ENCODE peak calls at places on chromosomes 1 and 21, in seven cellular contexts. E is choroid plexus epithelial cell, S is left ventricle myocardium inferior, U is AG04449, Y is Panc1, V is MM.1S, P is GM23338. R is an unnamed sample.

GRCh38 chr1:210250665-210250997 is 18.0 kb downstream of the SERTAD4 start:
- DNase-seq in Y (no peak), V (peak; percentile 18), U (no peak), E (no peak), S (no peak), P (peak; percentile 83), R (no peak)

GRCh38 chr1:59638172-59638800 is 176.5 kb upstream of the HOOK1 start:
- DNase-seq in V (no peak), S (no peak), E (peak; percentile 85), U (peak; percentile 38), Y (no peak), P (peak; percentile 38), R (peak; percentile 82)

GRCh38 chr21:42397291-42398129 is 1.7 kb upstream of the TMPRSS3 start:
- DNase-seq in Y (no peak), V (no peak), S (no peak), P (no peak), E (no peak), U (no peak), R (no peak)

GRCh38 chr1:20666804-20667203 is 5.6 kb upstream of the DDOST start:
- DNase-seq in P (no peak), Y (no peak), S (no peak), V (peak; percentile 19), E (peak; percentile 30), U (no peak), R (no peak)

GRCh38 chr1:86155061-86155806 is 1.3 kb downstream of the COL24A1 start:
- DNase-seq in Y (no peak), S (peak; percentile 22), E (peak; percentile 41), V (no peak), U (no peak), P (peak; percentile 73), R (no peak)

GRCh38 chr21:45431781-45432572 is 27.0 kb downstream of the COL18A1 start:
- DNase-seq in P (no peak), V (no peak), U (no peak), E (no peak), S (no peak), Y (no peak), R (no peak)

GRCh38 chr1:90922996-90923395 is 98.8 kb downstream of the ZNF644 start:
- DNase-seq in S (no peak), E (no peak), P (no peak), Y (no peak), V (no peak), U (no peak), R (no peak)

GRCh38 chr1:209413062-209413461 is 170.5 kb upstream of the CAMK1G start:
- DNase-seq in E (no peak), P (no peak), Y (no peak), U (no peak), V (no peak), S (no peak), R (no peak)

GRCh38 chr1:10693497-10694273 is 102.8 kb downstream of the CASZ1 start:
- DNase-seq in V (no peak), E (peak; percentile 9), S (no peak), U (no peak), P (peak; percentile 69), Y (no peak), R (peak; percentile 30)

GRCh38 chr1:109466440-109467300 is at the start of gene SYPL2:
- DNase-seq in P (peak; percentile 85), U (no peak), E (peak; percentile 5), Y (no peak), S (peak; percentile 64), V (no peak), R (peak; percentile 37)

GRCh38 chr1:65067491-65068201 is 80.4 kb upstream of the AK4 start:
- DNase-seq in E (peak; percentile 80), P (peak; percentile 97), Y (no peak), S (peak; percentile 70), V (peak; percentile 48), U (no peak), R (peak; percentile 71)

GRCh38 chr1:54299037-54299436 is 99.1 kb downstream of the MRPL37 start:
- DNase-seq in Y (no peak), V (no peak), S (peak; percentile 40), P (no peak), U (no peak), E (no peak), R (no peak)

GRCh38 chr1:197441990-197442389 is 173.9 kb downstream of the CRB1 start:
- DNase-seq in S (peak; percentile 54), V (no peak), E (peak; percentile 55), P (peak; percentile 54), U (peak; percentile 42), Y (no peak), R (peak; percentile 24)

GRCh38 chr1:156742801-156743200 is 1.9 kb upstream of the MRPL24 start:
- DNase-seq in U (no peak), Y (no peak), V (no peak), E (no peak), P (no peak), S (no peak), R (no peak)

GRCh38 chr21:19120591-19120990 is 717.0 kb upstream of the TMPRSS15 start:
- DNase-seq in V (no peak), P (peak; percentile 74), S (no peak), E (no peak), U (no peak), Y (no peak), R (no peak)

GRCh38 chr1:40477680-40478057 is 579 bp downstream of the ZFP69 start:
- DNase-seq in S (no peak), Y (no peak), E (peak; percentile 34), U (no peak), P (no peak), V (no peak), R (peak; percentile 16)

GRCh38 chr21:45494135-45494850 is 47.9 kb downstream of the SLC19A1 start:
- DNase-seq in E (no peak), V (no peak), P (no peak), U (no peak), S (no peak), Y (no peak), R (no peak)

GRCh38 chr1:211701733-211702132 is 26.3 kb upstream of the NEK2 start:
- DNase-seq in V (no peak), P (no peak), S (no peak), Y (no peak), U (no peak), E (no peak), R (no peak)

GRCh38 chr1:224435318-224435763 is 744 bp upstream of the WDR26 start:
- DNase-seq in Y (no peak), E (peak; percentile 62), U (peak; percentile 67), P (no peak), V (peak; percentile 56), S (no peak), R (peak; percentile 78)

GRCh38 chr21:33281101-33281652 is 15.0 kb downstream of the IL10RB start:
- DNase-seq in V (no peak), Y (no peak), P (no peak), U (no peak), E (no peak), S (no peak), R (no peak)

GRCh38 chr1:147895123-147895522 is 7.5 kb upstream of the GJA8 start:
- DNase-seq in U (no peak), S (no peak), V (no peak), P (no peak), Y (no peak), E (no peak), R (no peak)

GRCh38 chr1:147890177-147890790 is 12.3 kb upstream of the GJA8 start:
- DNase-seq in V (peak; percentile 80), Y (no peak), U (no peak), P (peak; percentile 92), E (peak; percentile 74), S (peak; percentile 64), R (peak; percentile 50)

GRCh38 chr1:147891088-147891487 is 11.5 kb upstream of the GJA8 start:
- DNase-seq in E (no peak), P (no peak), U (no peak), Y (no peak), S (no peak), V (no peak), R (no peak)

GRCh38 chr1:147892731-147893214 is 9.8 kb upstream of the GJA8 start:
- DNase-seq in P (peak; percentile 72), V (peak; percentile 64), Y (peak; percentile 56), U (peak; percentile 19), E (peak; percentile 79), S (no peak), R (peak; percentile 61)

GRCh38 chr1:147892216-147892615 is 10.4 kb upstream of the GJA8 start:
- DNase-seq in P (peak; percentile 28), V (no peak), E (peak; percentile 14), S (no peak), U (no peak), Y (no peak), R (no peak)
- TF ChIP-seq CTCF in P (no peak), V (no peak), E (peak; percentile 27), S (no peak), U (no peak), Y (no peak), R (no peak)

GRCh38 chr1:148435406-148435805 is 47.7 kb downstream of the PPIAL4G start:
- DNase-seq in P (no peak), V (no peak), S (no peak), U (no peak), E (no peak), Y (no peak), R (no peak)
- H3K4me3 ChIP-seq in P (no peak overlapping the region), V (no peak overlapping the region), S (no peak overlapping the region), U (no peak overlapping the region), E (no peak overlapping the region), Y (no peak overlapping the region), R (no peak overlapping the region)

GRCh38 chr1:9294910-9295636 is 2.4 kb downstream of the SPSB1 start:
- DNase-seq in V (peak; percentile 78), P (no peak), Y (no peak), U (no peak), S (peak; percentile 47), E (peak; percentile 83), R (peak; percentile 85)
- TF ChIP-seq CTCF in V (peak; percentile 32), P (no peak), Y (no peak), U (peak; percentile 25), S (no peak), E (peak; percentile 41), R (peak; percentile 48)

DNA sequence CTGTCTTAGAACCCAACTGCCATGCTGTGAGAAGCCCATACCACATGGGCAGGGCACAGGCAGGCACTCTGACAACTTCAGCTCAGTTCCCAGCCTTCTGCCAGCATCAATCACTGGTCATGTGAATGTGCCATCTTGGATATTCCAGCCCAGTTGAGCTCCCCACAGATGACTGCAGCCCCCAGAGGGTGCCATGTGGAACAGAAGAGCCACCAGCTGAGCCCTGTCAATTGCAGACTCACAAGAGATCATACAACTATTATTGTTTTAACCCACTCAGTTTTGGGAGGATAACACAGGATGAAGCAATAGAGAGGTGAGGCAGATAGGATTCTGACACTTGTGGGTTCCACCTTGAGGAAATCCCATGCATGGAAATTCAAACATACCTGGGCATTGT is 78.4 kb upstream of the ZBTB40 start:
- DNase-seq in Y (no peak), E (no peak), S (no peak), P (no peak), U (no peak), V (no peak), R (no peak)
- H3K4me3 ChIP-seq in Y (no peak overlapping the region), E (no peak overlapping the region), S (no peak overlapping the region), P (no peak overlapping the region), U (no peak overlapping the region), V (no peak overlapping the region), R (no peak overlapping the region)

DNA sequence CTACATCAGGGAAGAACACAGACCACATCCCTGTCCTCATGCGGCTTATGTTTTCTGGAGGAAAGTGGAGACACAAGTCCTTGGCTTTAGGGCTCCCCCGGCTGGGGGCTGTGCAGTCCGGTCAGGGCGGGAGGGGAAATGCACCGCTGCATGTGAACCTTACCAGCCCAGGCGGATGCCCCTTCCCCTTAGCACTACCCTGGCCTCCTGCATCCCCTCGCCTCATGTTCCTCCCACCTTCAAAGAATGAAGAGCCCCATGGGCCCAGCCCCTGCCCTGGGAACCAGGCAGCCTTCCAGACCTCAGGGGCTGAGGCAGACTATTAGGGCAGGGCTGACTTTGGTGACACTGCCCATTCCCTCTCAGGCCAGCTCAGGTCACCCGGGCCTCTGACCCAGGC is 45.5 kb downstream of the TNNT2 start:
- DNase-seq in S (no peak), V (no peak), P (no peak), E (no peak), Y (no peak), U (no peak), R (no peak)
- TF ChIP-seq CTCF in S (no peak), V (no peak), P (no peak), E (no peak), Y (no peak), U (no peak), R (no peak)

R was measured in fibroblast of villous mesenchyme.